ENCODE peak calls at places on chromosome 22, in ten cellular contexts. One of them, this sample, is unnamed.

GRCh38 chr22:41229730-41230398 is 10.9 kb downstream of the CHADL start:
- DNase-seq in kidney epithelial cell: no peak
- DNase-seq in DND-41: no peak
- DNase-seq in colonic mucosa: no peak
- DNase-seq in transverse colon: no peak
- DNase-seq in body of pancreas: no peak
- DNase-seq in epithelial cell of esophagus: no peak
- DNase-seq in A673: no peak
- DNase-seq in ovary: no peak
- DNase-seq in bronchial epithelial cell: no peak
- DNase-seq in this sample: no peak

GRCh38 chr22:38989461-38989860 is 7.3 kb downstream of the APOBEC3B start:
- DNase-seq in kidney epithelial cell: no peak
- DNase-seq in DND-41: no peak
- DNase-seq in colonic mucosa: no peak
- DNase-seq in transverse colon: no peak
- DNase-seq in body of pancreas: no peak
- DNase-seq in epithelial cell of esophagus: no peak
- DNase-seq in A673: no peak
- DNase-seq in ovary: no peak
- DNase-seq in bronchial epithelial cell: no peak
- DNase-seq in this sample: no peak

GRCh38 chr22:40509401-40510134 is 127.0 kb downstream of the MRTFA start:
- DNase-seq in kidney epithelial cell: peak
- DNase-seq in DND-41: no peak
- DNase-seq in colonic mucosa: peak
- DNase-seq in transverse colon: peak
- DNase-seq in body of pancreas: peak
- DNase-seq in epithelial cell of esophagus: peak
- DNase-seq in A673: no peak
- DNase-seq in ovary: peak
- DNase-seq in bronchial epithelial cell: peak
- DNase-seq in this sample: no peak

GRCh38 chr22:39293766-39294368 is 25.6 kb downstream of the RPL3 start:
- DNase-seq in kidney epithelial cell: no peak
- DNase-seq in DND-41: no peak
- DNase-seq in colonic mucosa: no peak
- DNase-seq in transverse colon: no peak
- DNase-seq in body of pancreas: no peak
- DNase-seq in epithelial cell of esophagus: peak
- DNase-seq in A673: no peak
- DNase-seq in ovary: no peak
- DNase-seq in bronchial epithelial cell: no peak
- DNase-seq in this sample: no peak

GRCh38 chr22:36977947-36978660 is 41.1 kb downstream of the TST start:
- DNase-seq in kidney epithelial cell: peak
- DNase-seq in DND-41: peak
- DNase-seq in colonic mucosa: peak
- DNase-seq in transverse colon: peak
- DNase-seq in body of pancreas: peak
- DNase-seq in epithelial cell of esophagus: peak
- DNase-seq in A673: peak
- DNase-seq in ovary: peak
- DNase-seq in bronchial epithelial cell: peak
- DNase-seq in this sample: peak

GRCh38 chr22:46737105-46737975 is 712 bp downstream of the CERK start:
- DNase-seq in kidney epithelial cell: no peak
- DNase-seq in DND-41: peak
- DNase-seq in colonic mucosa: no peak
- DNase-seq in transverse colon: peak
- DNase-seq in body of pancreas: peak
- DNase-seq in epithelial cell of esophagus: peak
- DNase-seq in A673: peak
- DNase-seq in ovary: peak
- DNase-seq in bronchial epithelial cell: no peak
- DNase-seq in this sample: peak

GRCh38 chr22:17443413-17444203 is 74.3 kb downstream of the CECR2 start:
- DNase-seq in kidney epithelial cell: no peak
- DNase-seq in DND-41: no peak
- DNase-seq in colonic mucosa: no peak
- DNase-seq in transverse colon: no peak
- DNase-seq in body of pancreas: no peak
- DNase-seq in epithelial cell of esophagus: no peak
- DNase-seq in A673: peak
- DNase-seq in ovary: no peak
- DNase-seq in bronchial epithelial cell: no peak
- DNase-seq in this sample: no peak

GRCh38 chr22:35397095-35397904 is 2.6 kb upstream of the MCM5 start:
- DNase-seq in kidney epithelial cell: peak
- DNase-seq in DND-41: no peak
- DNase-seq in colonic mucosa: no peak
- DNase-seq in transverse colon: no peak
- DNase-seq in body of pancreas: peak
- DNase-seq in epithelial cell of esophagus: no peak
- DNase-seq in A673: no peak
- DNase-seq in ovary: peak
- DNase-seq in bronchial epithelial cell: no peak
- DNase-seq in this sample: no peak

GRCh38 chr22:40955516-40955915 is 4.3 kb downstream of the RBX1 start:
- DNase-seq in kidney epithelial cell: no peak
- DNase-seq in DND-41: no peak
- DNase-seq in colonic mucosa: no peak
- DNase-seq in transverse colon: no peak
- DNase-seq in body of pancreas: no peak
- DNase-seq in epithelial cell of esophagus: no peak
- DNase-seq in A673: no peak
- DNase-seq in ovary: no peak
- DNase-seq in bronchial epithelial cell: no peak
- DNase-seq in this sample: no peak

GRCh38 chr22:37009490-37009889 is 9.8 kb downstream of the TST start:
- DNase-seq in kidney epithelial cell: no peak
- DNase-seq in DND-41: no peak
- DNase-seq in colonic mucosa: no peak
- DNase-seq in transverse colon: no peak
- DNase-seq in body of pancreas: no peak
- DNase-seq in epithelial cell of esophagus: no peak
- DNase-seq in A673: no peak
- DNase-seq in ovary: no peak
- DNase-seq in bronchial epithelial cell: no peak
- DNase-seq in this sample: no peak

GRCh38 chr22:16609548-16610261 is 17.1 kb upstream of the CCT8L2 start:
- DNase-seq in kidney epithelial cell: no peak
- DNase-seq in DND-41: peak
- DNase-seq in colonic mucosa: no peak
- DNase-seq in transverse colon: no peak
- DNase-seq in body of pancreas: no peak
- DNase-seq in epithelial cell of esophagus: no peak
- DNase-seq in A673: no peak
- DNase-seq in ovary: no peak
- DNase-seq in bronchial epithelial cell: no peak
- DNase-seq in this sample: no peak

GRCh38 chr22:35627267-35628041 is 10.3 kb upstream of the MB start:
- DNase-seq in kidney epithelial cell: peak
- DNase-seq in DND-41: no peak
- DNase-seq in colonic mucosa: peak
- DNase-seq in transverse colon: peak
- DNase-seq in body of pancreas: peak
- DNase-seq in epithelial cell of esophagus: peak
- DNase-seq in A673: peak
- DNase-seq in ovary: peak
- DNase-seq in bronchial epithelial cell: peak
- DNase-seq in this sample: peak

GRCh38 chr22:37639070-37639760 is at the start of gene SH3BP1:
- DNase-seq in kidney epithelial cell: no peak
- DNase-seq in DND-41: peak
- DNase-seq in colonic mucosa: peak
- DNase-seq in transverse colon: peak
- DNase-seq in body of pancreas: peak
- DNase-seq in epithelial cell of esophagus: peak
- DNase-seq in A673: peak
- DNase-seq in ovary: peak
- DNase-seq in bronchial epithelial cell: no peak
- DNase-seq in this sample: peak

GRCh38 chr22:37906364-37907008 is 389 bp downstream of the MICALL1 start:
- DNase-seq in kidney epithelial cell: no peak
- DNase-seq in DND-41: peak
- DNase-seq in colonic mucosa: peak
- DNase-seq in transverse colon: peak
- DNase-seq in body of pancreas: no peak
- DNase-seq in epithelial cell of esophagus: no peak
- DNase-seq in A673: no peak
- DNase-seq in ovary: peak
- DNase-seq in bronchial epithelial cell: no peak
- DNase-seq in this sample: no peak

GRCh38 chr22:39382410-39382809 is 17.2 kb upstream of the TAB1 start:
- DNase-seq in kidney epithelial cell: no peak
- DNase-seq in DND-41: no peak
- DNase-seq in colonic mucosa: no peak
- DNase-seq in transverse colon: no peak
- DNase-seq in body of pancreas: no peak
- DNase-seq in epithelial cell of esophagus: no peak
- DNase-seq in A673: no peak
- DNase-seq in ovary: no peak
- DNase-seq in bronchial epithelial cell: no peak
- DNase-seq in this sample: no peak

GRCh38 chr22:23175817-23176644 is 4.3 kb upstream of the BCR start:
- DNase-seq in kidney epithelial cell: no peak
- DNase-seq in DND-41: peak
- DNase-seq in colonic mucosa: no peak
- DNase-seq in transverse colon: no peak
- DNase-seq in body of pancreas: no peak
- DNase-seq in epithelial cell of esophagus: no peak
- DNase-seq in A673: no peak
- DNase-seq in ovary: no peak
- DNase-seq in bronchial epithelial cell: no peak
- DNase-seq in this sample: peak
- H3K4me3 ChIP-seq in kidney epithelial cell: no peak
- H3K4me3 ChIP-seq in DND-41: no peak
- H3K4me3 ChIP-seq in colonic mucosa: no peak
- H3K4me3 ChIP-seq in transverse colon: no peak
- H3K4me3 ChIP-seq in body of pancreas: no peak
- H3K4me3 ChIP-seq in epithelial cell of esophagus: no peak
- H3K4me3 ChIP-seq in A673: no peak
- H3K4me3 ChIP-seq in ovary: no peak
- H3K4me3 ChIP-seq in bronchial epithelial cell: no peak
- H3K4me3 ChIP-seq in this sample: no peak

GRCh38 chr22:19107730-19108074 is 14.5 kb downstream of the DGCR2 start:
- DNase-seq in kidney epithelial cell: no peak
- DNase-seq in DND-41: no peak
- DNase-seq in colonic mucosa: no peak
- DNase-seq in transverse colon: no peak
- DNase-seq in body of pancreas: peak
- DNase-seq in epithelial cell of esophagus: no peak
- DNase-seq in A673: no peak
- DNase-seq in ovary: no peak
- DNase-seq in bronchial epithelial cell: no peak
- DNase-seq in this sample: no peak

GRCh38 chr22:19105456-19105855 is 16.8 kb downstream of the DGCR2 start:
- DNase-seq in kidney epithelial cell: no peak
- DNase-seq in DND-41: no peak
- DNase-seq in colonic mucosa: no peak
- DNase-seq in transverse colon: no peak
- DNase-seq in body of pancreas: peak
- DNase-seq in epithelial cell of esophagus: no peak
- DNase-seq in A673: no peak
- DNase-seq in ovary: no peak
- DNase-seq in bronchial epithelial cell: no peak
- DNase-seq in this sample: no peak

GRCh38 chr22:19106886-19107729 is 15.1 kb downstream of the DGCR2 start:
- DNase-seq in kidney epithelial cell: no peak
- DNase-seq in DND-41: no peak
- DNase-seq in colonic mucosa: no peak
- DNase-seq in transverse colon: no peak
- DNase-seq in body of pancreas: peak
- DNase-seq in epithelial cell of esophagus: no peak
- DNase-seq in A673: no peak
- DNase-seq in ovary: no peak
- DNase-seq in bronchial epithelial cell: no peak
- DNase-seq in this sample: no peak

GRCh38 chr22:19105867-19106802 is 16.1 kb downstream of the DGCR2 start:
- DNase-seq in kidney epithelial cell: no peak
- DNase-seq in DND-41: no peak
- DNase-seq in colonic mucosa: no peak
- DNase-seq in transverse colon: no peak
- DNase-seq in body of pancreas: peak
- DNase-seq in epithelial cell of esophagus: no peak
- DNase-seq in A673: no peak
- DNase-seq in ovary: no peak
- DNase-seq in bronchial epithelial cell: no peak
- DNase-seq in this sample: no peak

GRCh38 chr22:19103881-19104821 is 18.1 kb downstream of the DGCR2 start:
- DNase-seq in kidney epithelial cell: no peak
- DNase-seq in DND-41: no peak
- DNase-seq in colonic mucosa: no peak
- DNase-seq in transverse colon: no peak
- DNase-seq in body of pancreas: peak
- DNase-seq in epithelial cell of esophagus: peak
- DNase-seq in A673: peak
- DNase-seq in ovary: no peak
- DNase-seq in bronchial epithelial cell: peak
- DNase-seq in this sample: no peak
- TF ChIP-seq CTCF in kidney epithelial cell: no peak
- TF ChIP-seq CTCF in DND-41: no peak
- TF ChIP-seq CTCF in colonic mucosa: no peak
- TF ChIP-seq CTCF in transverse colon: no peak
- TF ChIP-seq CTCF in body of pancreas: no peak
- TF ChIP-seq CTCF in epithelial cell of esophagus: no peak
- TF ChIP-seq CTCF in A673: no peak
- TF ChIP-seq CTCF in ovary: no peak
- TF ChIP-seq CTCF in bronchial epithelial cell: no peak
- TF ChIP-seq CTCF in this sample: no peak

DNA sequence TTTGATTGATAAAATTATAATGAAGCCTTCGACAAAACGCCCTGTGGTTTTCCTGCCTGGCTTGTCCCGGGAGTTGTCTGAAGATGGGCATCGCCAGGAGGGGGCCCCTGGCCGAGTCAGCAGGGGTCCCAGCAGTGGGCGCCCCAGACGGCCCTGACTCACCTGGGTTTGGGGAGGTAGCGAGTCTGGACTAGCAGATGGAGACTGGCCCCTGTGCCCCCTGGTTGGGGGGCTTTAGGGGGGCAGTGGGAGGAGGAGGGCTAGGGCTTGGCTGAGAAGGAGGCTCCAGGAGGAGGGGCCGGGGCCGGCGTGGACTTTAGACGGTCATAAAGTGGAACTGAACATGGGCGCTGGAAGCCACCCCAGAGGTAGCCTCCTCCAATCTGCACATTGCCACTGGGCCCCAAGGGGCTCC is 410 bp upstream of the LIF start:
- DNase-seq in kidney epithelial cell: no peak
- DNase-seq in DND-41: no peak
- DNase-seq in colonic mucosa: peak
- DNase-seq in transverse colon: peak
- DNase-seq in body of pancreas: no peak
- DNase-seq in epithelial cell of esophagus: no peak
- DNase-seq in A673: no peak
- DNase-seq in ovary: no peak
- DNase-seq in bronchial epithelial cell: no peak
- DNase-seq in this sample: no peak
- H3K4me3 ChIP-seq in kidney epithelial cell: peak
- H3K4me3 ChIP-seq in DND-41: no peak
- H3K4me3 ChIP-seq in colonic mucosa: peak
- H3K4me3 ChIP-seq in transverse colon: peak
- H3K4me3 ChIP-seq in body of pancreas: no peak
- H3K4me3 ChIP-seq in epithelial cell of esophagus: no peak
- H3K4me3 ChIP-seq in A673: peak
- H3K4me3 ChIP-seq in ovary: no peak
- H3K4me3 ChIP-seq in bronchial epithelial cell: peak
- H3K4me3 ChIP-seq in this sample: peak

GRCh38 chr22:43136255-43136654 is 6.9 kb downstream of the MCAT start:
- DNase-seq in kidney epithelial cell: no peak
- DNase-seq in DND-41: peak
- DNase-seq in colonic mucosa: no peak
- DNase-seq in transverse colon: peak
- DNase-seq in body of pancreas: no peak
- DNase-seq in epithelial cell of esophagus: peak
- DNase-seq in A673: peak
- DNase-seq in ovary: no peak
- DNase-seq in bronchial epithelial cell: no peak
- DNase-seq in this sample: peak
- TF ChIP-seq CTCF in kidney epithelial cell: peak
- TF ChIP-seq CTCF in DND-41: peak
- TF ChIP-seq CTCF in colonic mucosa: peak
- TF ChIP-seq CTCF in transverse colon: peak
- TF ChIP-seq CTCF in body of pancreas: peak
- TF ChIP-seq CTCF in epithelial cell of esophagus: peak
- TF ChIP-seq CTCF in A673: peak
- TF ChIP-seq CTCF in ovary: no peak
- TF ChIP-seq CTCF in bronchial epithelial cell: peak
- TF ChIP-seq CTCF in this sample: peak